ENCODE peak calls at places on chromosomes 16 and 17, in four cellular contexts. E is suprapubic skin, H is stomach, D is uterus. W is an unnamed sample.
A peak's percentile ranks its signal among the peaks of the same experiment; 100 is the strongest.

GRCh38 chr17:7763919-7764318 is 46.4 kb downstream of the DNAH2 start:
- DNase-seq in D (no peak), E (no peak), H (no peak), W (no peak)

GRCh38 chr16:17369441-17369951 is 101.3 kb downstream of the XYLT1 start:
- DNase-seq in D (peak; percentile 35), H (peak; percentile 59), E (no peak), W (no peak)

GRCh38 chr17:72407336-72408121 is 286.7 kb downstream of the SOX9 start:
- DNase-seq in D (peak; percentile 50), E (peak; percentile 68), H (peak; percentile 81), W (peak; percentile 49)

GRCh38 chr17:76208120-76208519 is 32.2 kb downstream of the RNF157 start:
- DNase-seq in E (no peak), D (no peak), H (no peak), W (no peak)

GRCh38 chr16:72976047-72976746 is 71.7 kb downstream of the ZFHX3 start:
- DNase-seq in D (no peak), E (no peak), H (no peak), W (no peak)

GRCh38 chr16:79651363-79651762 is 50.8 kb upstream of the MAF start:
- DNase-seq in H (peak; percentile 59), D (peak; percentile 58), E (no peak), W (peak; percentile 77)

GRCh38 chr17:39261286-39261685 is 35.5 kb upstream of the STAC2 start:
- DNase-seq in D (no peak), E (no peak), H (no peak), W (no peak)

GRCh38 chr16:20147091-20147490 is 73.4 kb upstream of the GPR139 start:
- DNase-seq in H (no peak), D (no peak), E (no peak), W (no peak)

GRCh38 chr16:15593235-15593634 is 49.7 kb downstream of the MARF1 start:
- DNase-seq in E (no peak), H (no peak), D (no peak), W (no peak)

GRCh38 chr17:16327018-16327417 is 26.3 kb downstream of the CENPV start:
- DNase-seq in H (no peak), D (no peak), E (no peak), W (no peak)

GRCh38 chr16:15605869-15606520 is 37.0 kb downstream of the MARF1 start:
- DNase-seq in H (no peak), D (no peak), E (no peak), W (peak; percentile 72)

GRCh38 chr17:67412057-67412456 is 35.0 kb downstream of the PITPNC1 start:
- DNase-seq in D (no peak), H (no peak), E (no peak), W (no peak)

GRCh38 chr17:1995321-1996242 is 29.6 kb downstream of the RTN4RL1 start:
- DNase-seq in H (peak; percentile 50), D (no peak), E (peak; percentile 61), W (no peak)

GRCh38 chr17:55852734-55853133 is 101.9 kb downstream of the PCTP start:
- DNase-seq in H (no peak), E (no peak), D (no peak), W (no peak)

GRCh38 chr16:70703041-70703834 is 17.4 kb upstream of the MTSS2 start:
- DNase-seq in E (no peak), D (peak; percentile 78), H (no peak), W (peak; percentile 95)

GRCh38 chr17:537133-537532 is 177.5 kb downstream of the VPS53 start:
- DNase-seq in H (no peak), D (no peak), E (no peak), W (no peak)

GRCh38 chr17:60311186-60311585 is 80.7 kb downstream of the USP32 start:
- DNase-seq in H (no peak), D (no peak), E (no peak), W (no peak)

GRCh38 chr16:72938426-72939164 is 109.3 kb downstream of the ZFHX3 start:
- DNase-seq in D (peak; percentile 84), E (peak; percentile 87), H (peak; percentile 46), W (peak; percentile 95)

GRCh38 chr16:83847371-83848225 is 39.8 kb downstream of the HSBP1 start:
- DNase-seq in D (no peak), H (no peak), E (no peak), W (no peak)

GRCh38 chr17:17628388-17629008 is 37.0 kb upstream of the PEMT start:
- DNase-seq in D (no peak), E (no peak), H (peak; percentile 46), W (no peak)

GRCh38 chr17:80948091-80948960 is 43.3 kb upstream of the CHMP6 start:
- DNase-seq in H (no peak), D (peak; percentile 14), E (peak; percentile 55), W (no peak)

GRCh38 chr17:68238488-68238887 is 9.4 kb upstream of the AMZ2 start:
- DNase-seq in E (no peak), H (no peak), D (no peak), W (no peak)

GRCh38 chr17:4327638-4328037 is 38.8 kb downstream of the UBE2G1 start:
- DNase-seq in E (no peak), H (no peak), D (no peak), W (no peak)

GRCh38 chr17:40462343-40463121 is 19.3 kb downstream of the IGFBP4 start:
- DNase-seq in D (no peak), E (no peak), H (no peak), W (no peak)

GRCh38 chr16:28067604-28068382 is 4.3 kb upstream of the GSG1L start:
- DNase-seq in H (no peak), E (no peak), D (no peak), W (no peak)

GRCh38 chr17:72852267-72852945 is 240.1 kb downstream of the SLC39A11 start:
- DNase-seq in E (no peak), D (no peak), H (no peak), W (no peak)

GRCh38 chr16:22849517-22849916 is 35.6 kb downstream of the HS3ST2 start:
- DNase-seq in D (no peak), E (no peak), H (no peak), W (no peak)

GRCh38 chr16:22848451-22848850 is 34.5 kb downstream of the HS3ST2 start:
- DNase-seq in H (no peak), E (no peak), D (no peak), W (no peak)

GRCh38 chr16:22847100-22847499 is 33.1 kb downstream of the HS3ST2 start:
- DNase-seq in E (no peak), D (no peak), H (no peak), W (no peak)

GRCh38 chr16:22844426-22844825 is 30.5 kb downstream of the HS3ST2 start:
- DNase-seq in D (no peak), E (no peak), H (no peak), W (no peak)

GRCh38 chr16:22847690-22848089 is 33.7 kb downstream of the HS3ST2 start:
- DNase-seq in D (no peak), E (no peak), H (no peak), W (no peak)
- TF ChIP-seq POLR2A in D (no peak), E (no peak), H (no peak), W (no peak)

GRCh38 chr17:21037117-21037803 is 5.6 kb downstream of the USP22 start:
- DNase-seq in H (no peak), E (no peak), D (no peak), W (no peak)

GRCh38 chr17:21033350-21033749 is 9.5 kb downstream of the USP22 start:
- DNase-seq in H (no peak), D (no peak), E (no peak), W (no peak)

GRCh38 chr17:21031756-21032396 is 10.9 kb downstream of the USP22 start:
- DNase-seq in E (no peak), H (no peak), D (no peak), W (no peak)

GRCh38 chr17:21036361-21036881 is 6.4 kb downstream of the USP22 start:
- DNase-seq in H (no peak), E (no peak), D (no peak), W (peak; percentile 25)

DNA sequence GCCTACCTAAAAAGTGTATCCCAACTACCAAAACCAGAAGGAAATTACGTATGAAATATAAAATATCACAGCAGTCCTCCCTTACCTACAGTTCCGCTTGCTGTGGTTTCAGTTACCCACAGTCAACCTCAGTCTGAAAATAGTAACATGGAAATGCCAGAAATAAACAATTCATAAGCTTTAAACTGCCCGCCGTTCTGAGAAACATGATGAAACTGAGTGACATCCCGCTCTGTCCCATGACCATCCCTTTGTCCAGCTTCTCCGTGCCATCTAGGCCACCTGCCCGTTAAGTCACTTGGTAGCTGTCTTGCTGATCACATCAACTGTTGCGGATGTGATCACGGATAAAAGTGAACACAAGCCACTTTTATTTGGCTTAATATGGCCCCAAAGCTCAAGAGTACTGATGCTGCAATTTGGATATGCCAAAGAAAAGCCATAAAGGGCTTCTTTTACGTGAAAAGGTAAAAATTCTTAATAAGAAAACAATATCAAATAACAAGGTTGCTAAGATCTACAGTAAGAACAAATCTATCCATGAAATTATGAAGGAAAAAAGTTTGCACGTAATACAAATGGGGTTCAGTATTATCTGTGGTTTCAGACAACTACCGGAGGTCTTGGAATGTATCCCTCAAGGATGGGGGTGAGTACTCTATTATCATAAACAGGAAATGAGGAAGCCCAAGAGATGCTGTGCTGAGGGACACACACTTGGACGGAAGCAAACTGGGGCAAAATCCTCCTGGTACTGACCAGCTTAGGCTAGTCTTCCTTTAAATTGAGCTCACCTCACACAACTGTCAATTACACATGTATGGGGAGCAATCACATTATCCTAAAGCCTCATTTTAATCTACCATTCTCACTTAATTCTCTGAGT is 8.2 kb downstream of the USP22 start:
- DNase-seq in H (no peak), E (no peak), D (no peak), W (no peak)
- H3K4me3 ChIP-seq in H (no peak overlapping the region), E (peak overlapping the region; percentile 2), D (no peak overlapping the region), W (no peak overlapping the region)

DNA sequence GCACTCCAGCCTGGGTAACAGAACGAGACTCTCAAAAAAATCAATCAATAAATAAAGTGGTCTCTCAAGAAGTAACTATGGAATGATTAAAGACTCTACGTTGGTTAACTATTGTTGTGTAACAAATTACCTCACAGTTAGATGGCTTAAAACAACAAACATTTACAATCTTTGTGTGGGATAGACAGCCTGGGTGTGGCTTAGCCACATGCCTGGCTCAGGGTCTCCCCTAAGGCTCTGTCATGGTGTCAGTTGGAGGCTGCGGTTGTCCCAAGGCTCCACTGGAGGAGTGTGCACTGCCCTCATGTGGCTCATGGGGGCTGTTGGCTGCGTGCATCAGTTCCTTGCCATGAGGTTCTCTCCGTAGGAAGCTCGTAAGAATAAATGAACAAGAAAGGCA is 294.5 kb downstream of the SNX29 start:
- DNase-seq in E (no peak), H (no peak), D (no peak), W (no peak)
- TF ChIP-seq CTCF in E (no peak), H (no peak), D (no peak), W (no peak)

DNA sequence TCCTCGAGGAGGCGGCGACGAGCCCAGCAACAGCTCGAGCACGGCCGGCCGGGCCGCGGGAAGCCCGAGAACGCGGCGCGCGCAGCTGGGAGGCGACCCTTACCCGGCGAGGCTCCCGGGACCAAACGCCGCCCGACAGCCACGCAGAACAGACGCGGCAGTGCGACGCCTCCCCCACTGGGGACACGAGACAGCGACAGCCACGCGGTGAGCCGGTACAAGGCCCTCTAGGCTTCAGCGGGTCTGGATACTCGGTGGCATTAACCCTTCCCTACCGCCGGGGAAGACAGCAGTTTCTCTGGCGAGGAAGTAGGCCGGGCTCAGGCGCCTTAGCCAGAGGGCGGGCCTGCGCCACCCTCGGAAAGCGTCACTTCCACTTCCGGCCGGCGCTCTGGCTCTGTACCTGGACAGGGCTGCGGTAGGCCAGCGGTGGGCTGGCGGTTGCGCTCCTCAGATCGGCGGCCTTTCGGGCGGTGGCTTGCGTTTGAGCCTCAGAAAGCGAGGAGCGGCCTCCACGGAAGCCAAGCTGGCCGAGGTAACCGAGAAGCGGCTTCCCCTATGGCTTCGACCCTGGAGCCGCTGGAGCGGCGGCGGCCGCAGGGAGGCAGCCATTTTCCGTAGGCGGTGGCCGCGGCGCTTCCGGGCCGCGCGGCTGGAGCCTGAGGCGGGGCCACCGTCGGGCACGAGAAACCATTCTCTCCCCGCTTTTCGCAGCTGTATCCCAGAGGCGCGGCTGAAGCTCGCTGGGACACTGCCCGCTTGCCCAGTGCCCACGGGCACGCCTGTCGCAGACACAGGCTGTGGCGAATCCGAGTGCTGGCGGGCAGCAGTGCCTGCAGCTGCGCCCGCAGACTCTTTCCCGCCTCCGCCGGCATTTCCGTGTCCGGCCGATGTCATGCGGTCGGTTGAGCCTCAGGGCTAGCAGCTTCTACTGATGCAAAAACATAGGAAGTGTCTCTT is at the start of the genes TIGD7 and ZNF75A:
- DNase-seq in D (peak; percentile 71), H (peak; percentile 83), E (peak; percentile 84), W (peak; percentile 60)
- TF ChIP-seq POLR2A in D (peak; percentile 49), H (peak; percentile 16), E (peak; percentile 73), W (no peak)